ENCODE peak calls at places on chromosomes 11 and 22, in seven cellular contexts. A is activated CD4-positive, alpha-beta T cell treated with anti-CD3 and anti-CD28 coated beads, Interleukin-2, amount 50 U/mL, for 48 hours; V is GM19239; Y is left cardiac atrium; B is NCI-H2081; Z is dorsolateral prefrontal cortex; W is tibial nerve. P is an unnamed sample.

GRCh38 chr11:126969865-126970479 is 30.6 kb downstream of the KIRREL3 start:
- DNase-seq in A (no peak), V (no peak), Y (no peak), B (peak; percentile 29), Z (no peak), W (no peak), P (peak; percentile 83)

GRCh38 chr22:45442120-45442519 is 28.6 kb downstream of the RIBC2 start:
- DNase-seq in A (no peak), V (no peak), Y (no peak), B (no peak), Z (no peak), W (no peak), P (no peak)

GRCh38 chr22:46149493-46149997 is 781 bp upstream of the PPARA start:
- DNase-seq in A (peak; percentile 28), V (no peak), Y (peak; percentile 64), B (no peak), Z (peak; percentile 49), W (peak; percentile 57), P (peak; percentile 34)

GRCh38 chr11:17612221-17613188 is 65.4 kb downstream of the OTOG start:
- DNase-seq in A (no peak), V (no peak), Y (no peak), B (no peak), Z (no peak), W (no peak), P (no peak)

GRCh38 chr22:24247564-24248344 is 2.9 kb upstream of the GGT5 start:
- DNase-seq in A (peak; percentile 54), V (peak; percentile 77), Y (peak; percentile 95), B (peak; percentile 7), Z (peak; percentile 75), W (peak; percentile 89), P (peak; percentile 99)

GRCh38 chr11:76120513-76121081 is 85.7 kb downstream of the WNT11 start:
- DNase-seq in A (no peak), V (no peak), Y (no peak), B (peak; percentile 51), Z (no peak), W (no peak), P (peak; percentile 41)

GRCh38 chr11:67252831-67253239 is 13.4 kb upstream of the GRK2 start:
- DNase-seq in A (no peak), V (no peak), Y (no peak), B (no peak), Z (no peak), W (no peak), P (peak; percentile 40)

GRCh38 chr11:60528934-60529333 is 13.7 kb downstream of the MS4A13 start:
- DNase-seq in A (no peak), V (no peak), Y (no peak), B (no peak), Z (no peak), W (no peak), P (no peak)

GRCh38 chr11:35404397-35404775 is 15.0 kb downstream of the SLC1A2 start:
- DNase-seq in A (peak; percentile 32), V (no peak), Y (peak; percentile 27), B (no peak), Z (no peak), W (no peak), P (peak; percentile 38)

GRCh38 chr11:2704896-2705606 is 5.3 kb upstream of the KCNQ1OT1 start:
- DNase-seq in A (no peak), V (no peak), Y (peak; percentile 12), B (peak; percentile 46), Z (no peak), W (no peak), P (no peak)

GRCh38 chr11:70183483-70184176 is 19.5 kb upstream of the FADD start:
- DNase-seq in A (no peak), V (no peak), Y (no peak), B (no peak), Z (no peak), W (no peak), P (no peak)

GRCh38 chr11:6576471-6577373 is 26.7 kb downstream of the RRP8 start:
- DNase-seq in A (no peak), V (no peak), Y (no peak), B (peak; percentile 62), Z (peak; percentile 76), W (no peak), P (peak; percentile 65)

GRCh38 chr11:126147268-126148111 is 64.0 kb downstream of the RPUSD4 start:
- DNase-seq in A (no peak), V (no peak), Y (no peak), B (no peak), Z (no peak), W (no peak), P (no peak)

GRCh38 chr11:130719516-130719915 is 196.8 kb downstream of the SNX19 start:
- DNase-seq in A (no peak), V (no peak), Y (no peak), B (no peak), Z (no peak), W (no peak), P (peak; percentile 74)

GRCh38 chr11:20126724-20127123 is 33.6 kb downstream of the DBX1 start:
- DNase-seq in A (no peak), V (no peak), Y (no peak), B (no peak), Z (no peak), W (no peak), P (no peak)

GRCh38 chr11:36564376-36565032 is 3.3 kb upstream of the RAG1 start:
- DNase-seq in A (peak; percentile 29), V (peak; percentile 7), Y (peak; percentile 38), B (peak; percentile 61), Z (peak; percentile 40), W (peak; percentile 60), P (peak; percentile 89)

GRCh38 chr22:25453058-25453457 is 111.4 kb upstream of the GRK3 start:
- DNase-seq in A (no peak), V (no peak), Y (no peak), B (no peak), Z (no peak), W (no peak), P (no peak)

GRCh38 chr11:84390441-84391078 is 1104.4 kb upstream of the CCDC90B start:
- DNase-seq in A (no peak), V (no peak), Y (no peak), B (peak; percentile 12), Z (no peak), W (no peak), P (no peak)

GRCh38 chr11:37946155-37946766 is 1348.2 kb upstream of the RAG2 start:
- DNase-seq in A (no peak), V (no peak), Y (no peak), B (peak; percentile 3), Z (no peak), W (no peak), P (peak; percentile 70)

GRCh38 chr22:17869285-17870096 is 95.2 kb upstream of the BID start:
- DNase-seq in A (no peak), V (no peak), Y (no peak), B (no peak), Z (no peak), W (no peak), P (no peak)

GRCh38 chr22:34111210-34111824 is 191.0 kb upstream of the LARGE1 start:
- DNase-seq in A (peak; percentile 3), V (peak; percentile 42), Y (no peak), B (no peak), Z (peak; percentile 3), W (peak; percentile 14), P (peak; percentile 57)

GRCh38 chr11:70630816-70631623 is 232.7 kb downstream of the CTTN start:
- DNase-seq in A (no peak), V (no peak), Y (no peak), B (no peak), Z (peak; percentile 64), W (no peak), P (no peak)

GRCh38 chr11:13247606-13248320 is 29.8 kb upstream of the BMAL1 start:
- DNase-seq in A (no peak), V (no peak), Y (no peak), B (no peak), Z (no peak), W (no peak), P (no peak)

GRCh38 chr22:19680287-19680881 is 33.9 kb upstream of the SEPTIN5 start:
- DNase-seq in A (no peak), V (no peak), Y (no peak), B (no peak), Z (no peak), W (no peak), P (no peak)